ENCODE peak calls at places on chromosome 12, in seven cellular contexts. H is activated CD4-positive, alpha-beta T cell treated with anti-CD3 and anti-CD28 coated beads for 36 hours; D is BJ; E is stimulated activated CD8-positive, alpha-beta memory T cell treated with anti-CD3 and anti-CD28 coated beads, Interleukin-2, amount 100 ng/mL, for 1 hour; R is dorsolateral prefrontal cortex; I is stimulated activated CD4-positive, alpha-beta T cell treated with anti-CD3 and anti-CD28 coated beads, Interleukin-4, amount 100 ng/mL, for 48 hours; C is NCI-H748 treated with DMSO at 0.1 percent for 48 hours. Q is an unnamed sample.

GRCh38 chr12:88784166-88784565 is 203.9 kb upstream of the KITLG start:
- DNase-seq in R (no peak), H (no peak), D (no peak), E (no peak), C (no peak), I (no peak), Q (no peak)

GRCh38 chr12:51534216-51534615 is 56.8 kb upstream of the SCN8A start:
- DNase-seq in E (no peak), I (no peak), C (no peak), H (no peak), D (no peak), R (no peak), Q (no peak)

GRCh38 chr12:101957251-101957650 is 79.9 kb downstream of the DRAM1 start:
- DNase-seq in D (no peak), E (no peak), C (no peak), R (no peak), H (no peak), I (no peak), Q (no peak)

GRCh38 chr12:52019123-52019770 is 12.5 kb downstream of the TAMALIN start:
- DNase-seq in R (peak), H (no peak), E (no peak), D (no peak), I (no peak), C (no peak), Q (no peak)

GRCh38 chr12:111447571-111448265 is 42.0 kb downstream of the SH2B3 start:
- DNase-seq in E (no peak), C (no peak), R (peak), H (no peak), D (no peak), I (no peak), Q (no peak)

GRCh38 chr12:79012616-79013015 is 148.0 kb downstream of the SYT1 start:
- DNase-seq in I (no peak), D (no peak), H (no peak), R (no peak), E (no peak), C (no peak), Q (no peak)

GRCh38 chr12:46154221-46154975 is 114.4 kb downstream of the SLC38A1 start:
- DNase-seq in E (no peak), D (peak), I (no peak), H (no peak), R (no peak), C (no peak), Q (no peak)

GRCh38 chr12:84247931-84248330 is 664.7 kb downstream of the SLC6A15 start:
- DNase-seq in D (no peak), E (no peak), R (no peak), H (no peak), I (no peak), C (no peak), Q (no peak)

GRCh38 chr12:94207467-94208432 is 59.4 kb downstream of the PLXNC1 start:
- DNase-seq in E (no peak), H (peak), I (peak), D (no peak), R (no peak), C (no peak), Q (no peak)

GRCh38 chr12:33605776-33606175 is 166.2 kb upstream of the SYT10 start:
- DNase-seq in D (no peak), C (peak), I (no peak), H (no peak), E (no peak), R (no peak), Q (no peak)

GRCh38 chr12:32587536-32588346 is 91.4 kb upstream of the DNM1L start:
- DNase-seq in C (no peak), R (no peak), H (no peak), I (no peak), E (no peak), D (no peak), Q (no peak)

GRCh38 chr12:57126561-57126960 is 1.7 kb upstream of the LRP1 start:
- DNase-seq in R (no peak), I (no peak), H (no peak), C (no peak), E (no peak), D (no peak), Q (no peak)

GRCh38 chr12:67382206-67382871 is 113.2 kb downstream of the CAND1 start:
- DNase-seq in H (no peak), I (no peak), E (no peak), C (no peak), D (peak), R (no peak), Q (no peak)

GRCh38 chr12:24562761-24563392 is 386.0 kb downstream of the BCAT1 start:
- DNase-seq in H (peak), C (peak), R (no peak), D (no peak), E (no peak), I (no peak), Q (no peak)

GRCh38 chr12:92628476-92628875 is 74.3 kb upstream of the PLEKHG7 start:
- DNase-seq in R (no peak), I (no peak), H (no peak), C (no peak), D (no peak), E (no peak), Q (no peak)

GRCh38 chr12:28057856-28058615 is 85.5 kb upstream of the PTHLH start:
- DNase-seq in H (peak), C (no peak), E (no peak), R (no peak), I (no peak), D (no peak), Q (no peak)

GRCh38 chr12:113479578-113480335 is 8.1 kb upstream of the LHX5 start:
- DNase-seq in C (no peak), I (no peak), H (peak), D (no peak), R (no peak), E (no peak), Q (no peak)

GRCh38 chr12:75852143-75852542 is 179.4 kb downstream of the PHLDA1 start:
- DNase-seq in H (no peak), I (no peak), E (no peak), R (no peak), C (no peak), D (no peak), Q (no peak)

GRCh38 chr12:122437656-122438121 is 15.2 kb upstream of the CLIP1 start:
- DNase-seq in D (no peak), R (peak), H (no peak), I (no peak), E (no peak), C (no peak), Q (no peak)

GRCh38 chr12:49649892-49650291 is 26.5 kb downstream of the PRPF40B start:
- DNase-seq in H (no peak), I (no peak), E (no peak), C (no peak), D (no peak), R (no peak), Q (no peak)

GRCh38 chr12:125443316-125443715 is 378.1 kb downstream of the AACS start:
- DNase-seq in R (no peak), I (no peak), D (no peak), H (no peak), E (no peak), C (no peak), Q (no peak)